ENCODE peak calls at places on chromosome 17, in four cellular contexts. G, C, T and N are unnamed samples.

GRCh38 chr17:21453144-21453982 is 77.2 kb downstream of the KCNJ12 start:
- DNase-seq in G (no peak), C (no peak), T (no peak), N (no peak)

GRCh38 chr17:42135664-42136653 is 13.4 kb downstream of the HSPB9 start:
- DNase-seq in G (no peak), C (peak; percentile 88), T (no peak), N (no peak)

GRCh38 chr17:145671-146541 is 8.5 kb downstream of the SCGB1C2 start:
- DNase-seq in G (no peak), C (no peak), T (no peak), N (no peak)

GRCh38 chr17:45302649-45303173 is 14.1 kb downstream of the MAP3K14 start:
- DNase-seq in G (no peak), C (no peak), T (peak; percentile 75), N (no peak)

GRCh38 chr17:6786618-6787017 is 10.6 kb downstream of the FBXO39 start:
- DNase-seq in G (no peak), C (peak; percentile 88), T (no peak), N (no peak)

GRCh38 chr17:18859256-18859655 is 1.3 kb downstream of the PRPSAP2 start:
- DNase-seq in G (no peak), C (peak; percentile 47), T (peak; percentile 18), N (no peak)

GRCh38 chr17:49896860-49897259 is 49.0 kb upstream of the TAC4 start:
- DNase-seq in G (no peak), C (no peak), T (no peak), N (no peak)

GRCh38 chr17:76511562-76512365 is 10.5 kb upstream of the RHBDF2 start:
- DNase-seq in G (no peak), C (no peak), T (no peak), N (no peak)

GRCh38 chr17:75910699-75911098 is 6.0 kb upstream of the MRPL38 start:
- DNase-seq in G (no peak), C (no peak), T (no peak), N (no peak)

GRCh38 chr17:35577826-35578194 is 561 bp downstream of the PEX12 start:
- DNase-seq in G (no peak), C (no peak), T (no peak), N (no peak)

GRCh38 chr17:65557349-65558310 is 3.8 kb downstream of the AXIN2 start:
- DNase-seq in G (no peak), C (no peak), T (no peak), N (peak; percentile 85)

GRCh38 chr17:60356947-60357346 is 35.0 kb downstream of the USP32 start:
- DNase-seq in G (no peak), C (no peak), T (no peak), N (no peak)

GRCh38 chr17:81018044-81018802 is 16.7 kb upstream of the BAIAP2 start:
- DNase-seq in G (no peak), C (peak; percentile 33), T (no peak), N (no peak)

GRCh38 chr17:69949931-69950330 is 125.1 kb upstream of the KCNJ16 start:
- DNase-seq in G (no peak), C (no peak), T (no peak), N (no peak)

GRCh38 chr17:9575381-9576072 is at the start of gene STX8:
- DNase-seq in G (peak; percentile 37), C (peak; percentile 66), T (peak; percentile 92), N (no peak)

GRCh38 chr17:9044796-9045470 is 23.6 kb downstream of the NTN1 start:
- DNase-seq in G (no peak), C (no peak), T (no peak), N (no peak)

GRCh38 chr17:59561042-59561441 is 4.4 kb upstream of the DHX40 start:
- DNase-seq in G (no peak), C (peak; percentile 29), T (no peak), N (no peak)

GRCh38 chr17:4921320-4921719 is 10.8 kb upstream of the GP1BA start:
- DNase-seq in G (no peak), C (no peak), T (no peak), N (no peak)

GRCh38 chr17:36705651-36706436 is 104.5 kb downstream of the MRM1 start:
- DNase-seq in G (no peak), C (peak; percentile 38), T (no peak), N (no peak)

GRCh38 chr17:73166731-73167581 is 2.1 kb downstream of the SSTR2 start:
- DNase-seq in G (no peak), C (peak; percentile 10), T (peak; percentile 57), N (no peak)

GRCh38 chr17:14203392-14203791 is 33.3 kb downstream of the CDRT15 start:
- DNase-seq in G (no peak), C (no peak), T (no peak), N (no peak)

DNA sequence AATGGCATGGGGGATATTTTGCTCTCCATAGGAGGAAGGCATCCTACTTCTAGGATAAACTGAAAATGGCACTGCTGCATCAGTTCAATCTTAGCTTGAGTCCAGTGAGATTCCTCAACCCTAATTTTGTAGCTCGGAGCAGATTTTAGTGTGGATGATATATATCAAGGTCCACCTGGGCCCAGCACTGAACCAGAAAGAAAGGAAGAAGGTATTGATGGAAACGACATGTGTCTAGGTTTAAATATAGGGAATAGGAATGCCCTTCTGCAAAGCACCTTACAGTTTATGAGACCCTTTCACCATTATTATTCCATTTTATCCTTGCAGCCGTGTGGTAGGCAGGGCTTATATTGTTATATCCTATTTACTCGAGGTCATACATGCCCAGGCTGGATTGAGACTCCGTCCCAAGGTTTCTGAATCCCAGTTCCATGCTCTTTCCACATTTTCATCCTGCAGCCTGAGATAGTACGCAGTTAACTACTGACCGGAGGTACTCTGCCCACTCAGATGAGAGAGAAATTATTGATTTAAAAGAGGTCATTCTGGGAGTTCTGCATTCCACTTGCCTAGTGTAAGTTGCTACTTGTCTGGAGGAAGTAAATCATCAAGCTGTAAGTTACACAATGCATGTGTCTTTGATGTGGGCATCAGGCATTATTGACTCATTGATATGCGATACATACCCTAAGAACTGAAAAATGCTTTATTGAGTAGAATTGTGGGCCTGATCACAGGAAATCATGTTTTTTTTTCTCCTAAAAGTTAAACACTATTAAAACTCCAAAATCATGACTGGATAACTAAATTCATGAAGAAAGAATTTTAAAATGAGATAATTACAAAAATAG is 10.1 kb downstream of the KRT39 start:
- DNase-seq in G (peak; percentile 100), C (peak; percentile 100), T (no peak), N (peak; percentile 96)
- H3K4me3 ChIP-seq in G (no peak overlapping the region), C (no peak overlapping the region), T (no peak overlapping the region), N (no peak overlapping the region)

DNA sequence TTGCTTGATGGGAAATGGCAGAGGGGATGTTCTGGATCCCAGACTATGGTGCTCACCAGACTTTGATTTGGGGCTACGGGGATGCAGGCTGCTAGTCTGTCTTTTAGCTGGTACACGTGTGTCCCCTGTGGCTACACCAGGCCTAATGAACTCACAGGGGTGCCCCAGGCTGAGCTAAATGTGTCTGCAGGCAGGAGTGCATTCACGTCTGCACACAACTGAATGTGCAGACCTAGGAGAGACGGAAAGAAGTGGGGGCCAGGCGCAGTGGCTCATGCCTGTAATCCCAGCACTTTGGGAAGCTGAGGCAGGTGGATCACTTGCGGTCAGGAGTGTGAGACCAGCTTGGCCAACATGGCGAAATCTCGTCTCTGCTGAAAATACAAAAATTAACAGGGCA is 320.3 kb upstream of the TNRC6C start:
- DNase-seq in G (no peak), C (no peak), T (no peak), N (no peak)
- H3K4me3 ChIP-seq in G (no peak overlapping the region), C (no peak overlapping the region), T (no peak overlapping the region), N (no peak overlapping the region)

GRCh38 chr17:31321971-31322370 is 549 bp upstream of the EVI2A start:
- DNase-seq in G (no peak), C (no peak), T (no peak), N (no peak)

GRCh38 chr17:31320231-31320630 is 1.2 kb downstream of the EVI2A start:
- DNase-seq in G (no peak), C (no peak), T (no peak), N (no peak)

GRCh38 chr17:31320791-31321190 is 631 bp downstream of the EVI2A start:
- DNase-seq in G (no peak), C (no peak), T (no peak), N (no peak)

GRCh38 chr17:31323551-31323950 is 2.1 kb upstream of the EVI2A start:
- DNase-seq in G (no peak), C (no peak), T (no peak), N (no peak)

DNA sequence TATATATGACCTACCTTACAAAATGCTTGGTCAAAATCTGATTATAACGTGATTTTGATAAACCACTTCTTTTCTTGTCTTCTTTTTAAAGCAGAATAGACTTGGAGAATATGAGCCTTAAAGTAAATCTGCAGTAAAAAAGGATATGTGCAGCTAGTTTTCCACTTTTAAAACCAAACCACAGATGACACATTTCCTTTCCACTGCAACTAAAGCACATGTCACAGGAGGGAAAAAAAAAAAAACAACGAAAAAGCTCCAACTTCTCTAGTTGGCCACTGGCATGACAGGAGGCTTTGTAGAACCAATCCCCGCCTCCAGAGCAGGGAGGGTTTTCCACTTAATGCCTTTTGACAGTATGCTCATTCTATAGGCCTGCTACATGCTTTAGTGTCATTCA is at the start of gene EVI2A:
- DNase-seq in G (no peak), C (peak; percentile 70), T (peak; percentile 67), N (no peak)
- H3K4me3 ChIP-seq in G (no peak within 1 kb of the TSS), C (no peak within 1 kb of the TSS), T (peak within 1 kb of the TSS; percentile 78), N (no peak within 1 kb of the TSS)

DNA sequence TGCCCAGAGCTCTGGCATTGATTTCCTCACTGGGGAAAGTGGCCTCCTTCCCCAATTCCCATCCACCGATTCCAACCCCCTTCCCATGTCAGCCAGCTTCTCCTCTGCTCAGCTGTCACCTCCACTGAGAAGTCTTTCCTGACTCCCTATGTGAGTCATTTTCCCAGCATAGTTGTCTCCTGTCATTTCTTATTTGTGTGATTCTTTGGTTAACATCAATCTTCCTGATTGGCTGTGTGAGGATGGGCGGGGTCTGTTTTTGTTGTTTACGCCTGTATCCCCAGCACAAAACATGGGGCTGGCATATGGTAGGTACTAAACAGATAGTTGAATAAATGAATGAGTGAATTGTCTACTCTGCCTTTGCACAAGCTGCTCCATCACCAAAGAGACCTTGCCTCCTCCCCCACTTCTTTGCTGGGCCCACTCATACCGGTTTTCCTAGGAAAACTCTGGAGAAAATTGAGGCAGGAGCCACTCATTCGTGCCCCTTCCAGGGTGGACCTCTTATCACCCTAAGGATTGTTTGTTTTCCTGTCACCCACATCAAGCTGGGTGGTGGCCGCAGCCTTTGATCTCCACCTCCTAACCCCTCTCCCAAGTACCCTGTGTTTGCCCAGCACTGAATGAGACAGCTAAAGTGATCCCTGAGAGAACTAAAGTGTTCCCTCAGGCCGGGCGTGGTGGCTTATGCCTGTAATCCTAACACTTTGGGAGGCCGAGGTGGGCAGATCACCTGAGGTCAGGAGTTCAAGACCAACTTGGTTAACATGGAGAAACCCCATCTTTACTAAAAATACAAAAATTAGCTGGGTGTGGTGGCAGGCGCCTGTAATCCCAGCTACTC is 1.2 kb upstream of the GRB7 start:
- DNase-seq in G (no peak), C (peak; percentile 35), T (no peak), N (no peak)
- H3K4me3 ChIP-seq in G (no peak overlapping the region), C (no peak overlapping the region), T (no peak overlapping the region), N (no peak overlapping the region)

GRCh38 chr17:48593840-48594411 is 347 bp upstream of the HOXB5 start:
- DNase-seq in G (peak; percentile 63), C (peak; percentile 32), T (peak; percentile 87), N (no peak)
- H3K4me3 ChIP-seq in G (peak overlapping the region; percentile 76), C (no peak overlapping the region), T (peak overlapping the region; percentile 50), N (peak overlapping the region; percentile 74)

DNA sequence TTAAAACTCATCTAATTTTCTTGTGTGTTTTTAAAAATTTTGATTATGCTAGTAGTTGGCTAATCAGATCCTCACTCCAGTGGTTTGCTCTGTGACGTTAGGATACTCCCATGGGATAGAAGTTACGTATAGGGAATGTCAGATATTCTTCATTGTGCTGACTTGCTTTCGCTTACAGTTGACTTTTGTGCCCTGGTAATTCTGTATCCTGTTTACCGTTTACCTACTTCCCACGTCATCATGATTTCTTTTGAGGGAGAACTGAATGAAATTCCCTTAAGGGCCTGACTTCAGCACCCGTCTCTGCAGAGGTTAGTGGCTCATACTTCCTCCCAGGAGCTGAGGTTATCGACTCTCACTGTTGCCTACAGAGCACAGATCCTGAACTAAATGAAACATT is 2.6 kb downstream of the PRKAR1A start:
- DNase-seq in G (no peak), C (peak; percentile 86), T (no peak), N (no peak)
- H3K4me3 ChIP-seq in G (peak overlapping the region; percentile 1), C (peak overlapping the region; percentile 11), T (peak overlapping the region; percentile 94), N (peak overlapping the region; percentile 86)